ENCODE peak calls at places on chromosomes 5 and 9, in five cellular contexts. C, J, Z, I and H are unnamed samples.

GRCh38 chr5:113663879-113664278 is 150.4 kb downstream of the YTHDC2 start:
- DNase-seq in C (peak; percentile 79), J (peak; percentile 59), Z (peak; percentile 12), I (peak; percentile 37), H (peak; percentile 65)

GRCh38 chr9:77488439-77489126 is 159.5 kb downstream of the GNA14 start:
- DNase-seq in C (peak; percentile 75), J (peak; percentile 3), Z (no peak), I (peak; percentile 5), H (peak; percentile 53)

GRCh38 chr9:112618385-112619001 is 99.4 kb downstream of the INIP start:
- DNase-seq in C (no peak), J (no peak), Z (no peak), I (no peak), H (no peak)

GRCh38 chr5:53368966-53369605 is 111.3 kb upstream of the FST start:
- DNase-seq in C (no peak), J (no peak), Z (no peak), I (no peak), H (no peak)

GRCh38 chr5:3142261-3143027 is 391.0 kb upstream of the IRX2 start:
- DNase-seq in C (no peak), J (no peak), Z (no peak), I (no peak), H (no peak)

GRCh38 chr5:31534527-31535046 is 2.5 kb downstream of the C5orf22 start:
- DNase-seq in C (no peak), J (no peak), Z (no peak), I (no peak), H (no peak)

GRCh38 chr9:130640681-130641080 is 23.7 kb upstream of the PRDM12 start:
- DNase-seq in C (peak; percentile 30), J (peak; percentile 23), Z (no peak), I (no peak), H (no peak)

GRCh38 chr5:136004436-136004835 is 24.4 kb upstream of the TGFBI start:
- DNase-seq in C (no peak), J (no peak), Z (no peak), I (no peak), H (no peak)

GRCh38 chr5:159120446-159120845 is 20.7 kb upstream of the EBF1 start:
- DNase-seq in C (no peak), J (no peak), Z (no peak), I (no peak), H (no peak)

GRCh38 chr5:172860520-172861443 is 26.7 kb downstream of the ERGIC1 start:
- DNase-seq in C (no peak), J (no peak), Z (peak; percentile 50), I (no peak), H (peak; percentile 92)

GRCh38 chr5:135951807-135952206 is 3.0 kb downstream of the LECT2 start:
- DNase-seq in C (no peak), J (no peak), Z (no peak), I (no peak), H (no peak)

GRCh38 chr9:121991305-121991661 is 101.8 kb downstream of the TTLL11 start:
- DNase-seq in C (no peak), J (no peak), Z (no peak), I (no peak), H (no peak)

GRCh38 chr5:112646139-112646941 is 91.3 kb upstream of the APC start:
- DNase-seq in C (no peak), J (no peak), Z (no peak), I (no peak), H (no peak)

GRCh38 chr5:91219141-91219802 is 163.8 kb downstream of the ARRDC3 start:
- DNase-seq in C (no peak), J (no peak), Z (no peak), I (no peak), H (no peak)

GRCh38 chr9:28735943-28736342 is 1162.7 kb upstream of the C9orf72 start:
- DNase-seq in C (no peak), J (no peak), Z (no peak), I (no peak), H (no peak)